ENCODE peak calls at places on chromosome 13, in nine cellular contexts. O is heart left ventricle, A is IMR-90, S is adrenal gland, C is HCT116, I is breast epithelium, J is prostate gland, R is spleen, D is Peyer's patch. K is an unnamed sample.

GRCh38 chr13:44373601-44374347 is at the start of gene SERP2:
- DNase-seq in O (peak; percentile 70), A (no peak), S (peak; percentile 16), C (no peak), I (no peak), J (no peak), R (no peak), D (no peak), K (peak; percentile 62)

GRCh38 chr13:37995052-37995451 is 125.5 kb upstream of the TRPC4 start:
- DNase-seq in O (no peak), A (peak; percentile 0), S (no peak), C (no peak), I (no peak), J (no peak), R (no peak), D (no peak), K (no peak)

GRCh38 chr13:35093356-35093755 is 151.3 kb downstream of the NBEA start:
- DNase-seq in O (no peak), A (no peak), S (no peak), C (no peak), I (no peak), J (no peak), R (no peak), D (no peak), K (no peak)

GRCh38 chr13:48400820-48401219 is 12.1 kb downstream of the LPAR6 start:
- DNase-seq in O (no peak), A (peak; percentile 46), S (no peak), C (no peak), I (no peak), J (peak; percentile 27), R (no peak), D (no peak), K (no peak)

GRCh38 chr13:64471916-64472315 is 2758.2 kb downstream of the PCDH9 start:
- DNase-seq in O (no peak), A (peak; percentile 60), S (no peak), C (peak; percentile 8), I (no peak), J (no peak), R (no peak), D (no peak), K (no peak)

GRCh38 chr13:99124695-99125334 is 75.8 kb upstream of the UBAC2 start:
- DNase-seq in O (no peak), A (peak; percentile 45), S (no peak), C (peak; percentile 3), I (no peak), J (no peak), R (no peak), D (no peak), K (no peak)

GRCh38 chr13:48575014-48575413 is 42.1 kb upstream of the RCBTB2 start:
- DNase-seq in O (no peak), A (no peak), S (no peak), C (no peak), I (no peak), J (no peak), R (no peak), D (no peak), K (no peak)

GRCh38 chr13:50990540-50991506 is 81.2 kb downstream of the RNASEH2B start:
- DNase-seq in O (no peak), A (peak; percentile 69), S (peak; percentile 41), C (no peak), I (no peak), J (no peak), R (no peak), D (peak; percentile 58), K (no peak)

GRCh38 chr13:67023088-67023893 is 206.8 kb downstream of the PCDH9 start:
- DNase-seq in O (no peak), A (peak; percentile 82), S (no peak), C (no peak), I (no peak), J (no peak), R (no peak), D (no peak), K (peak; percentile 7)

GRCh38 chr13:57799624-57800023 is 168.1 kb downstream of the PCDH17 start:
- DNase-seq in O (no peak), A (no peak), S (no peak), C (no peak), I (no peak), J (no peak), R (no peak), D (no peak), K (no peak)

GRCh38 chr13:108797354-108797753 is 167.9 kb downstream of the MYO16 start:
- DNase-seq in O (no peak), A (no peak), S (no peak), C (no peak), I (no peak), J (no peak), R (no peak), D (no peak), K (no peak)

GRCh38 chr13:48210178-48210577 is 22.8 kb upstream of the ITM2B start:
- DNase-seq in O (no peak), A (peak; percentile 86), S (no peak), C (no peak), I (no peak), J (no peak), R (no peak), D (no peak), K (no peak)

GRCh38 chr13:30564489-30564888 is 53.2 kb upstream of the USPL1 start:
- DNase-seq in O (no peak), A (no peak), S (no peak), C (no peak), I (no peak), J (no peak), R (no peak), D (no peak), K (no peak)

GRCh38 chr13:110403315-110403714 is 96.2 kb downstream of the COL4A2 start:
- DNase-seq in O (no peak), A (peak; percentile 84), S (no peak), C (no peak), I (no peak), J (no peak), R (no peak), D (no peak), K (no peak)

GRCh38 chr13:26168276-26168814 is 53.8 kb downstream of the RNF6 start:
- DNase-seq in O (no peak), A (peak; percentile 48), S (peak; percentile 46), C (no peak), I (no peak), J (no peak), R (no peak), D (no peak), K (no peak)

GRCh38 chr13:113839536-113840204 is 24.2 kb downstream of the GAS6 start:
- DNase-seq in O (peak; percentile 73), A (no peak), S (no peak), C (no peak), I (no peak), J (no peak), R (no peak), D (peak; percentile 71), K (peak; percentile 71)
- TF ChIP-seq POLR2A in O (no peak), A (no peak), S (no peak), C (no peak), I (no peak), J (no peak), R (no peak), D (peak; percentile 32), K (no peak)

DNA sequence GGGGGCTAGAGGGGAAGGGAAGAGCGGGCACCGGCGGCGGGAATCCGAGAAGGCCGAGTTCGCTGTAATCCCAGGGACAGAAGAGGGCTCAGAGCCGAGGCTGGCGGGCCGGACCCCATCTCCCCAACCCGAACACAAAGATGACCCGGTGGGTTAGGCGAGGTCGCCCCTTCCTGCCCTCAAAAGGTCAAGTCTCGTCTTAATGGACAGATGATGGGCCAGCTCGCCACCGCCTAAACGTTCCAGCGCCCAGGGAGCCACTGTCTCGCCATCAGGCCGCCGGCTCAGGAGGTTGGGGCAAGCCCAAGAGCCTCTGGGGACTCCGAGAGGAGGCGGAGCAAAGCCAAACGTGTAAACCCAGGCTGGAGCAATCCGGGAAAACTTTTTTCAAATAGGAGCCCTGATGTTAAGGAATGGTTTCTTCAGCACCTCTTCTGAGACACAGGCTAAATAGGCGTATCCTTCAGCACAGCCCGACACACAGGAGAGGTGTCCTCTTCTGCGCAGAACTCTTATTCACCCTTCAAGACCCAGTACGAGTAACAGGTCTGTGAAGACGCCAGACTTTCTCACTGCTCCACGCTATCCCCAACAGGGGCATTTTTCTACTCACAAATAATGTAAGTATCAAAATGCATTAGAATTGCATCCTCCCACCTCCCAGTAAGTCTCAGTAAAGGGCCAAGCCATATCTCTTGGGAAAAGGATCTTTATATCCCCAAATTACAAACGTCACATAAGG is 6.3 kb upstream of the POU4F1 start:
- DNase-seq in O (no peak), A (no peak), S (peak; percentile 23), C (no peak), I (no peak), J (no peak), R (peak; percentile 74), D (no peak), K (no peak)
- H3K27me3 ChIP-seq in O (peaks cover 79% of the 10 kb centered on the region), A (peaks cover 64% of the 10 kb centered on the region), S (peaks cover 44% of the 10 kb centered on the region), C (peaks cover 6% of the 10 kb centered on the region), I (peaks cover 59% of the 10 kb centered on the region), J (peaks cover 35% of the 10 kb centered on the region), R (peaks cover 58% of the 10 kb centered on the region), D (no peaks in the 10 kb centered on the region), K (peaks cover 54% of the 10 kb centered on the region)

DNA sequence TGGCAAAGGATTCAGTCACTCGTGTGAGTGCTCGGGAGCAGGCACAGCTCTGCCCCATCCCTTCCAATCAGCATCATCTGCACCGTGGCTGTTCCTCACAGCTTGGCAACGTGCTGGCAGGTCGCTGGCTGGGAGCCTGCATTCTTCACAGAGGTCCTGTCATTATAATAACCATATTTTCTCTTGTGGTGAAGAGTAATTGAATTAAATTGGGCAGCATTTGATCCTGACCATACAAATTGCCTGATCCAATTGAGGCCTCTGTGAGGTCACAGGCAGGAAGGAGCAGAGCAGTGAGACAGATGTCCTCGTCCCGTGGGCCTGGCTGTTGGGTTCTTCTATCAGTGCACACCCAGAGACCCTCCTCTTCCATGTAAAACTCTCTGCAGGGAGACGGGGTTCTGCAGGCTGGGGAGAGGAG is 407.8 kb downstream of the COG6 start:
- DNase-seq in O (no peak), A (no peak), S (no peak), C (no peak), I (no peak), J (no peak), R (no peak), D (no peak), K (no peak)
- TF ChIP-seq POLR2A in O (no peak), A (no peak), S (no peak), C (no peak), I (no peak), J (no peak), R (no peak), D (no peak), K (no peak)

GRCh38 chr13:78596701-78597550 is 6.4 kb downstream of the POU4F1 start:
- DNase-seq in O (peak; percentile 36), A (no peak), S (no peak), C (no peak), I (no peak), J (no peak), R (no peak), D (no peak), K (no peak)

GRCh38 chr13:78598933-78599332 is 4.4 kb downstream of the POU4F1 start:
- DNase-seq in O (no peak), A (no peak), S (no peak), C (no peak), I (no peak), J (no peak), R (no peak), D (no peak), K (no peak)

GRCh38 chr13:78600317-78600899 is 2.9 kb downstream of the POU4F1 start:
- DNase-seq in O (no peak), A (no peak), S (no peak), C (no peak), I (no peak), J (no peak), R (no peak), D (no peak), K (no peak)

GRCh38 chr13:78599911-78600310 is 3.4 kb downstream of the POU4F1 start:
- DNase-seq in O (no peak), A (no peak), S (no peak), C (no peak), I (no peak), J (no peak), R (no peak), D (no peak), K (no peak)

GRCh38 chr13:78598382-78598781 is 5.0 kb downstream of the POU4F1 start:
- DNase-seq in O (no peak), A (no peak), S (no peak), C (no peak), I (no peak), J (no peak), R (no peak), D (no peak), K (no peak)
- H3K27me3 ChIP-seq in O (peaks cover 96% of the 10 kb centered on the region), A (peaks cover 88% of the 10 kb centered on the region), S (peaks cover 94% of the 10 kb centered on the region), C (peaks cover 32% of the 10 kb centered on the region), I (peaks cover 96% of the 10 kb centered on the region), J (peaks cover 75% of the 10 kb centered on the region), R (peaks cover 96% of the 10 kb centered on the region), D (no peaks in the 10 kb centered on the region), K (peaks cover 90% of the 10 kb centered on the region)

K was measured in thyroid gland.